ENCODE peak calls at places on chromosomes 13 and 19, in six cellular contexts. U is K562, F is H1, D is WTC11, V is HepG2, L is GM12878. N is an unnamed sample.

GRCh38 chr13:26220575-26220974 is 1.5 kb downstream of the RNF6 start:
- DNase-seq in U (no peak), F (no peak), D (no peak), V (no peak), L (no peak), N (no peak)

GRCh38 chr19:43957891-43958290 is 6.9 kb downstream of the ZNF221 start:
- DNase-seq in U (no peak), F (no peak), D (no peak), V (peak), L (no peak), N (no peak)

GRCh38 chr19:325937-326565 is 18.5 kb downstream of the MIER2 start:
- DNase-seq in U (no peak), F (no peak), D (no peak), V (no peak), L (no peak), N (no peak)

GRCh38 chr19:46616631-46617322 is 8.1 kb downstream of the PTGIR start:
- DNase-seq in U (peak), F (peak), D (peak), V (peak), L (no peak), N (peak)

GRCh38 chr19:38277969-38278680 is 13.8 kb downstream of the SPINT2 start:
- DNase-seq in U (no peak), F (no peak), D (no peak), V (no peak), L (no peak), N (no peak)

GRCh38 chr13:86974995-86975328 is 696.2 kb upstream of the SLITRK5 start:
- DNase-seq in U (no peak), F (no peak), D (peak), V (no peak), L (no peak), N (no peak)

GRCh38 chr19:1354496-1355257 is 29.0 kb upstream of the NDUFS7 start:
- DNase-seq in U (peak), F (peak), D (peak), V (peak), L (no peak), N (peak)

GRCh38 chr19:7602240-7602934 is 6.7 kb downstream of the CAMSAP3 start:
- DNase-seq in U (peak), F (no peak), D (no peak), V (no peak), L (no peak), N (no peak)

GRCh38 chr19:32824136-32824835 is 45.3 kb downstream of the SLC7A9 start:
- DNase-seq in U (no peak), F (no peak), D (no peak), V (no peak), L (no peak), N (no peak)

GRCh38 chr13:77698211-77699058 is 948 bp downstream of the SLAIN1 start:
- DNase-seq in U (no peak), F (peak), D (peak), V (no peak), L (no peak), N (no peak)

GRCh38 chr13:80245162-80245733 is 95.7 kb downstream of the SPRY2 start:
- DNase-seq in U (no peak), F (no peak), D (no peak), V (no peak), L (no peak), N (no peak)

GRCh38 chr19:29886535-29886934 is 55.5 kb upstream of the URI1 start:
- DNase-seq in U (no peak), F (no peak), D (no peak), V (no peak), L (no peak), N (no peak)

GRCh38 chr19:13461536-13461935 is 44.7 kb downstream of the CACNA1A start:
- DNase-seq in U (no peak), F (peak), D (peak), V (no peak), L (no peak), N (no peak)

GRCh38 chr13:73708393-73708985 is 425.7 kb downstream of the KLF12 start:
- DNase-seq in U (peak), F (no peak), D (peak), V (peak), L (no peak), N (peak)

GRCh38 chr19:18294467-18294864 is 13.0 kb upstream of the JUND start:
- DNase-seq in U (peak), F (no peak), D (peak), V (no peak), L (no peak), N (no peak)

GRCh38 chr19:2129892-2130770 is 21.2 kb downstream of the AP3D1 start:
- DNase-seq in U (no peak), F (no peak), D (no peak), V (no peak), L (no peak), N (no peak)

GRCh38 chr19:1445185-1445931 is 4.6 kb upstream of the APC2 start:
- DNase-seq in U (peak), F (peak), D (peak), V (peak), L (no peak), N (no peak)

GRCh38 chr13:104450006-104450405 is 1383.8 kb upstream of the SLC10A2 start:
- DNase-seq in U (no peak), F (no peak), D (no peak), V (no peak), L (no peak), N (no peak)

GRCh38 chr19:40225440-40226305 is 816 bp downstream of the CCNP start:
- DNase-seq in U (no peak), F (no peak), D (no peak), V (peak), L (no peak), N (no peak)

GRCh38 chr13:88042489-88042888 is 371.3 kb downstream of the SLITRK5 start:
- DNase-seq in U (no peak), F (no peak), D (no peak), V (no peak), L (no peak), N (no peak)

GRCh38 chr19:10858204-10858828 is 10.1 kb downstream of the C19orf38 start:
- DNase-seq in U (peak), F (peak), D (peak), V (no peak), L (no peak), N (no peak)

GRCh38 chr19:45275370-45275971 is 24.4 kb downstream of the MARK4 start:
- DNase-seq in U (no peak), F (no peak), D (no peak), V (no peak), L (no peak), N (no peak)

GRCh38 chr13:93146584-93147292 is 79.9 kb upstream of the GPC6 start:
- DNase-seq in U (no peak), F (no peak), D (no peak), V (no peak), L (no peak), N (no peak)

DNA sequence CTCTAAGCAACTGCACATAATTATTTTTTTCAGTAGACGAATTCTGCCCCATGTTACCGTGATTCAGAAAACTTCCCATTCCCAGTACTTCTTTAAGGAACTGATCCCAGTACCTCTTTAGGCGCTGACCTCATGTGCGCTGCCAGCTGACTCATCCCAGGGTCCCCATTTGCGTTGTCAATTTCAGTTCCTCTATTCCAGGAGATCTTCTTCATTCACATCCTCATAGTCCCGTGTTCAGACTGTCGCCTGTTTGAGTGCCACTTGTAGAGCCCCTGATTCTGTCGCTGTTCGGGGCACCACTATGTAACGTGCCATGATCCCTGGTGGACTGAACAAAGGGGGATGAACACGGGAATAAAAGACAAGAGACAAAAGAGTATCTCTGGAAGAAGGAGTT is 16.4 kb downstream of the FPR3 start:
- DNase-seq in U (no peak), F (no peak), D (no peak), V (no peak), L (no peak), N (no peak)
- TF ChIP-seq ATF3 in U (no peak), F (no peak), D (no peak), V (no peak), L (no peak), N (no peak)

GRCh38 chr19:36245210-36246005 is 30.5 kb downstream of the ZNF146 start:
- DNase-seq in U (no peak), F (peak), D (peak), V (no peak), L (no peak), N (no peak)
- TF ChIP-seq ATF3 in U (no peak), F (no peak), D (no peak), V (no peak), L (no peak), N (no peak)

DNA sequence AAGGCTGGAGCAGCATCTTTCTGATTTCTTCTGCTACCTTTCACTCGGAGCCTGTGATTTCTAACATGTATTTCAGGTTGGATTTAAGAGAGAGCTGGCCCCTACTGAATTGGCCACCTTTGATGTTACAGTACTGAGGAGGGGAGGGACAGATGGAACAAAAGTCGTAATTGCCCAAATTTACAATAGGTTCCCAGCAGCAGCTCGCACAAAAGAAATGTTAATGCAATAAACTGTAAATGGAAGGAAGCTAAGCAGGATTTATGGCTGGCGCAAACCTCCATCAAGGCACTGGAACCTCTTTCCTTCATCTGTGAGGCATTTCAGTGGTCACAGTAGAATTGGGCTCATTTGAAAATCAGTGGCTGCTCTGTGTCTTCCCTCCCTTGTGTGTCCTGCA is 192.5 kb downstream of the TM9SF2 start:
- DNase-seq in U (no peak), F (no peak), D (no peak), V (no peak), L (no peak), N (no peak)
- TF ChIP-seq ATF3 in U (no peak), F (no peak), D (no peak), V (no peak), L (no peak), N (no peak)

GRCh38 chr13:94712812-94713555 is 639 bp upstream of the SOX21 start:
- DNase-seq in U (no peak), F (peak), D (peak), V (no peak), L (no peak), N (no peak)

GRCh38 chr13:94710881-94711560 is 1.3 kb downstream of the SOX21 start:
- DNase-seq in U (peak), F (peak), D (peak), V (no peak), L (no peak), N (no peak)

GRCh38 chr13:94711561-94712286 is 621 bp downstream of the SOX21 start:
- DNase-seq in U (peak), F (no peak), D (peak), V (no peak), L (no peak), N (no peak)

GRCh38 chr13:94713556-94714182 is 1.3 kb upstream of the SOX21 start:
- DNase-seq in U (no peak), F (peak), D (no peak), V (no peak), L (no peak), N (no peak)

DNA sequence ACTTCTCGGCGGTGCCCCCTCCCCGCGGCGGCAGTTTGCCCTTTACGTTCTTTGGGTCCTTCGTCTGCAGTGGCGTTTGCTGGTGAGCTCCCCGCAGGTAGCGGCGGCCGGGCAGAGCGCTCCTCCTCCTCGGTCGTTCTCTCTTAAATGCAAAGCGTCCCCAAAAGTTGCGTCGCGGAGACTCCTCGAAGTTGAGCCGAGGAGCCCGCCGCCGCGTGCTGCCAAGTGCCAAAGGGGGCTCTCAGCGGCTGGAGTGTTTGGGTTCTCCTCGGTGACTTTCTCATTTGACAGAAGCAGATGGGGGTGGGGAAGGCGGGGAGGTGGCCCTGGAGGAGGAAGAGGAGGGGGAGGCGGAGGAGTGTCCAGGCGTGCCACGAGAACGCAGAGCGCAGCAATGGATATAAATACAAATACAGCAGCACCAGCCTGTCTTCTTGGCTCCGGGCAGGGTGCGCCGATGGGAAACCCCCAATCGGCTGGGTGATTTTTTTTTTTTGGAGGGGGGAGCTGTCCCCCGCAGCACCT is at the start of gene SOX21:
- DNase-seq in U (no peak), F (peak), D (peak), V (no peak), L (no peak), N (no peak)
- TF ChIP-seq ATF3 in U (no peak), F (no peak), D (no peak), V (no peak), L (no peak), N (no peak)

DNA sequence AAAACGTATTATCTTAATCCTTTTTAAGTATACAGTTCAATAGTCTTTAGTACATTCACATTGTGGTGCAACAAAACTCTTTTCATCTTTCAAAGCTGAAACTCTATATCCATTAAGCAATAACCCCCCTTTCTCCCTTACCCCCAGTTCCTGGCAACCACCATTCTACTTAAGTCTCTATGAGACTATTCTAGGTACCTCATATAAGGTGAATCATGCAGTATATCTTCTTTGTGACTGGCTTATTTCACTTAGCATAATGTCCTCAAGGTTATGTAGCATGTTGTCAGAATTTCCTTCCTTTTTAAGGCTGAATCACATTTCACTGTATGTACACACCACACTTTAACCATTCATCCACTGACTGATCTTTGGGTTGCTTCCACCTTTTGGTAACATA is 11.3 kb upstream of the WBP4 start:
- DNase-seq in U (no peak), F (no peak), D (no peak), V (no peak), L (no peak), N (no peak)
- TF ChIP-seq ATF3 in U (no peak), F (no peak), D (no peak), V (no peak), L (no peak), N (no peak)

GRCh38 chr13:30734434-30734833 is 909 bp upstream of the ALOX5AP start:
- DNase-seq in U (no peak), F (no peak), D (no peak), V (no peak), L (no peak), N (no peak)
- TF ChIP-seq ATF3 in U (no peak), F (no peak), D (no peak), V (no peak), L (no peak), N (no peak)

GRCh38 chr13:33828431-33829129 is 10.6 kb downstream of the RFC3 start:
- DNase-seq in U (no peak), F (no peak), D (no peak), V (no peak), L (no peak), N (no peak)

GRCh38 chr13:33827152-33827551 is 9.2 kb downstream of the RFC3 start:
- DNase-seq in U (no peak), F (no peak), D (no peak), V (no peak), L (no peak), N (no peak)

DNA sequence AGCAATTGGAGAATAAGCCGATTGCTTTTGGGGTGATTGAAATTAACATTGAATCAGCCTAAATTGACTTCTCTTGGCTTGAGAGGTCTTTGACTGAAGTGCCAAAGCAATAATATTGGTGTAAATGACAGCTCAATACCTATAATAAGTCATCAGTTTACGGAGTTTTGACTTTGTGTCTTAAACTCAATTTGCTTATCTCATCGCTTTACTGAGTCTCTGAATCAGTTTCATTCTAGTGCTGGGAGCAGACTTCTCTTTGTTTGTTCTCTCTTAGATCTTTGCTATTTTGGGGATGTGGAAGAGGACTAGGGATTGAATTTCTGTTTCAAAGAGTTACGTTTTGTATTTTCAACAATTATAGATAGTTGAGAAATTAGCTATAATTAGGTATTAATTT is 7.1 kb downstream of the RFC3 start:
- DNase-seq in U (no peak), F (no peak), D (no peak), V (no peak), L (no peak), N (no peak)
- TF ChIP-seq ATF3 in U (no peak), F (no peak), D (no peak), V (no peak), L (no peak), N (no peak)

DNA sequence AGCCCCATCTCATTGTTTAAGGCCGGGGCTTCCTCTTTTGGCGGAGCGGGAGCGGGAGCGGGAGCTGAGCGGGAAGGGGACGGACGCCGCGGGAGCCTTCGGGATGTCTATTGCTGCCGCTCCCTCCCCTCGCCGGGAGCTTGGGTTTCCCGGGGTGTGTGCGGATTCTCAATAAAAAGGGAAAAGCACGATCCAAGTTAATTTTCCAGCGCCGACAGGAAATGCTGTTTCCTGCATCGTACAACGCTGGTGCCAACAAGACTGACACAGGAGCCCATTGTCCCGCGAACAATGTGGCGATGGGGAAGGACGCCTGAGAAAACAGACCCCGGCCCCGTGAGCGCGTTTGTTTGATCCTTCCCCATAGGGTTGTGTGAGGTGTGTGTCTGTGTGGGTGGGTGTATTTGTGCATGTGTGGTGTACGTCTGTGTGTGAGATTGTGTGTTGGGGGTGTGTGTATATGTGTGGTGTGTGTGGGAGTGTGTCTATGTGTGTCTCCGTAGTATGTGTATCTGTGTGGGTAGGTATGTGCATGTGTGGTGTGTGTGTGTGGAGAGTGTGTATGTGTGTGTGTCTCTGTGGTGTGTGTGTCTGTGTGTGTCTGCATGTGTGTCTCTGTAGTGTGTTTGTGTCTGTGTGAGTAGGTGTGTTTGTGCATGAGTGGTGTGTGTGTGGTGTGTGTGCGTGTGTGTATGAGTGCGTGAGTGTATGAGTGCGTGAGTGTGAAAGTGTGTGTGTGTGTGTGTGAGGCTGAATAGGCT is 36.4 kb upstream of the FLT1 start:
- DNase-seq in U (no peak), F (peak), D (peak), V (no peak), L (no peak), N (no peak)
- TF ChIP-seq ATF3 in U (no peak), F (no peak), D (no peak), V (no peak), L (no peak), N (no peak)

GRCh38 chr19:3982701-3983541 is 2.3 kb downstream of the EEF2 start:
- DNase-seq in U (peak), F (peak), D (no peak), V (peak), L (no peak), N (no peak)
- TF ChIP-seq ATF3 in U (no peak), F (no peak), D (peak), V (no peak), L (no peak), N (no peak)

DNA sequence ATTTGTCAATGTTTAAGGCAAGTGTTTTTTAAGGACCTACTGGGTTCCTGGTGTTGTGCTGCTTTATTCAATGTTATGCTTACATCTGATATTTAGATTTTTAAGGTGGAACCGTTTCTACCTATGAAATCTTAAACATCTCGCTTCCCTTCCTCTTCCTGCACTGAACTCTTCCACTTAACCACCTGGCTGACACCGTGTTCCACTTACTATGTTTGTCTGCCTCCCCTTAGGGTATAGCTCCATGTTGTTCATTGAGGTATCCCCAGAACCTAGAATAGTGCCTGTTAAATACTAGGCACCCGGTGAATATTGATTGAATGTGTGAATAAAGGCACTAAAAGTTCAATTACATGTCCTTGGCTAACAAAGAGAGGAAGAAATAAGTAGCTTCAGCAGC is 104.9 kb downstream of the RNF17 start:
- DNase-seq in U (no peak), F (no peak), D (no peak), V (no peak), L (no peak), N (no peak)
- TF ChIP-seq ATF3 in U (no peak), F (no peak), D (no peak), V (no peak), L (no peak), N (no peak)

N was measured in HCT116.